ENCODE peak calls at places on chromosome 2, in ten cellular contexts. One of them, this sample, is unnamed.

GRCh38 chr2:18232731-18233438 is 327.6 kb downstream of the RDH14 start:
- DNase-seq in psoas muscle: no peak
- DNase-seq in transverse colon: no peak
- DNase-seq in endodermal cell: no peak
- DNase-seq in brain microvascular endothelial cell: peak; percentile 16
- DNase-seq in foreskin fibroblast: peak; percentile 15
- DNase-seq in right cardiac atrium: no peak
- DNase-seq in kidney epithelial cell: peak; percentile 12
- DNase-seq in neural progenitor cell: no peak
- DNase-seq in CD8-positive, alpha-beta memory T cell: no peak
- DNase-seq in this sample: peak; percentile 39

GRCh38 chr2:191202881-191203397 is 42.3 kb upstream of the MYO1B start:
- DNase-seq in psoas muscle: peak; percentile 21
- DNase-seq in transverse colon: peak; percentile 19
- DNase-seq in endodermal cell: no peak
- DNase-seq in brain microvascular endothelial cell: no peak
- DNase-seq in foreskin fibroblast: peak; percentile 71
- DNase-seq in right cardiac atrium: no peak
- DNase-seq in kidney epithelial cell: no peak
- DNase-seq in neural progenitor cell: no peak
- DNase-seq in CD8-positive, alpha-beta memory T cell: peak; percentile 18
- DNase-seq in this sample: peak; percentile 71

GRCh38 chr2:191041418-191042161 is 27.6 kb upstream of the STAT1 start:
- DNase-seq in psoas muscle: no peak
- DNase-seq in transverse colon: peak; percentile 33
- DNase-seq in endodermal cell: peak; percentile 86
- DNase-seq in brain microvascular endothelial cell: peak; percentile 24
- DNase-seq in foreskin fibroblast: peak; percentile 56
- DNase-seq in right cardiac atrium: no peak
- DNase-seq in kidney epithelial cell: no peak
- DNase-seq in neural progenitor cell: no peak
- DNase-seq in CD8-positive, alpha-beta memory T cell: no peak
- DNase-seq in this sample: peak; percentile 56

GRCh38 chr2:2328847-2329246 is 2.2 kb downstream of the MYT1L start:
- DNase-seq in psoas muscle: no peak
- DNase-seq in transverse colon: no peak
- DNase-seq in endodermal cell: peak; percentile 91
- DNase-seq in brain microvascular endothelial cell: peak; percentile 11
- DNase-seq in foreskin fibroblast: no peak
- DNase-seq in right cardiac atrium: no peak
- DNase-seq in kidney epithelial cell: no peak
- DNase-seq in neural progenitor cell: peak; percentile 91
- DNase-seq in CD8-positive, alpha-beta memory T cell: no peak
- DNase-seq in this sample: peak; percentile 6

GRCh38 chr2:227759411-227760113 is 13.9 kb downstream of the SCYGR8 start:
- DNase-seq in psoas muscle: no peak
- DNase-seq in transverse colon: no peak
- DNase-seq in endodermal cell: peak; percentile 71
- DNase-seq in brain microvascular endothelial cell: no peak
- DNase-seq in foreskin fibroblast: no peak
- DNase-seq in right cardiac atrium: no peak
- DNase-seq in kidney epithelial cell: peak; percentile 86
- DNase-seq in neural progenitor cell: peak; percentile 29
- DNase-seq in CD8-positive, alpha-beta memory T cell: no peak
- DNase-seq in this sample: peak; percentile 91

GRCh38 chr2:101745711-101746694 is 48.5 kb downstream of the MAP4K4 start:
- DNase-seq in psoas muscle: no peak
- DNase-seq in transverse colon: no peak
- DNase-seq in endodermal cell: no peak
- DNase-seq in brain microvascular endothelial cell: peak; percentile 71
- DNase-seq in foreskin fibroblast: peak; percentile 61
- DNase-seq in right cardiac atrium: no peak
- DNase-seq in kidney epithelial cell: no peak
- DNase-seq in neural progenitor cell: no peak
- DNase-seq in CD8-positive, alpha-beta memory T cell: no peak
- DNase-seq in this sample: peak; percentile 73

GRCh38 chr2:30683240-30683956 is 123.8 kb downstream of the CAPN13 start:
- DNase-seq in psoas muscle: no peak
- DNase-seq in transverse colon: no peak
- DNase-seq in endodermal cell: no peak
- DNase-seq in brain microvascular endothelial cell: no peak
- DNase-seq in foreskin fibroblast: no peak
- DNase-seq in right cardiac atrium: no peak
- DNase-seq in kidney epithelial cell: no peak
- DNase-seq in neural progenitor cell: no peak
- DNase-seq in CD8-positive, alpha-beta memory T cell: no peak
- DNase-seq in this sample: peak; percentile 11

GRCh38 chr2:35846-36245 is 10.5 kb downstream of the FAM110C start:
- DNase-seq in psoas muscle: no peak
- DNase-seq in transverse colon: peak; percentile 79
- DNase-seq in endodermal cell: no peak
- DNase-seq in brain microvascular endothelial cell: no peak
- DNase-seq in foreskin fibroblast: no peak
- DNase-seq in right cardiac atrium: no peak
- DNase-seq in kidney epithelial cell: no peak
- DNase-seq in neural progenitor cell: no peak
- DNase-seq in CD8-positive, alpha-beta memory T cell: no peak
- DNase-seq in this sample: peak; percentile 71

GRCh38 chr2:37786153-37786809 is 114.8 kb upstream of the CDC42EP3 start:
- DNase-seq in psoas muscle: no peak
- DNase-seq in transverse colon: no peak
- DNase-seq in endodermal cell: no peak
- DNase-seq in brain microvascular endothelial cell: no peak
- DNase-seq in foreskin fibroblast: no peak
- DNase-seq in right cardiac atrium: no peak
- DNase-seq in kidney epithelial cell: no peak
- DNase-seq in neural progenitor cell: no peak
- DNase-seq in CD8-positive, alpha-beta memory T cell: no peak
- DNase-seq in this sample: peak; percentile 22

GRCh38 chr2:236663671-236664101 is 94.1 kb downstream of the ACKR3 start:
- DNase-seq in psoas muscle: peak; percentile 78
- DNase-seq in transverse colon: no peak
- DNase-seq in endodermal cell: no peak
- DNase-seq in brain microvascular endothelial cell: peak; percentile 43
- DNase-seq in foreskin fibroblast: peak; percentile 66
- DNase-seq in right cardiac atrium: peak; percentile 81
- DNase-seq in kidney epithelial cell: no peak
- DNase-seq in neural progenitor cell: no peak
- DNase-seq in CD8-positive, alpha-beta memory T cell: no peak
- DNase-seq in this sample: peak; percentile 82

GRCh38 chr2:48715042-48715899 is 40.3 kb downstream of the LHCGR start:
- DNase-seq in psoas muscle: peak; percentile 18
- DNase-seq in transverse colon: peak; percentile 86
- DNase-seq in endodermal cell: no peak
- DNase-seq in brain microvascular endothelial cell: no peak
- DNase-seq in foreskin fibroblast: no peak
- DNase-seq in right cardiac atrium: peak; percentile 72
- DNase-seq in kidney epithelial cell: peak; percentile 29
- DNase-seq in neural progenitor cell: no peak
- DNase-seq in CD8-positive, alpha-beta memory T cell: no peak
- DNase-seq in this sample: peak; percentile 93

GRCh38 chr2:10433264-10433947 is 14.7 kb downstream of the ODC1 start:
- DNase-seq in psoas muscle: no peak
- DNase-seq in transverse colon: no peak
- DNase-seq in endodermal cell: no peak
- DNase-seq in brain microvascular endothelial cell: no peak
- DNase-seq in foreskin fibroblast: no peak
- DNase-seq in right cardiac atrium: no peak
- DNase-seq in kidney epithelial cell: no peak
- DNase-seq in neural progenitor cell: no peak
- DNase-seq in CD8-positive, alpha-beta memory T cell: no peak
- DNase-seq in this sample: no peak

GRCh38 chr2:69724540-69725159 is 17.3 kb upstream of the ANXA4 start:
- DNase-seq in psoas muscle: peak; percentile 82
- DNase-seq in transverse colon: peak; percentile 89
- DNase-seq in endodermal cell: peak; percentile 97
- DNase-seq in brain microvascular endothelial cell: peak; percentile 75
- DNase-seq in foreskin fibroblast: peak; percentile 63
- DNase-seq in right cardiac atrium: peak; percentile 95
- DNase-seq in kidney epithelial cell: no peak
- DNase-seq in neural progenitor cell: peak; percentile 90
- DNase-seq in CD8-positive, alpha-beta memory T cell: peak; percentile 77
- DNase-seq in this sample: peak; percentile 79
- H3K4me3 ChIP-seq in psoas muscle: peak overlapping the region; percentile 45
- H3K4me3 ChIP-seq in transverse colon: peak overlapping the region; percentile 37
- H3K4me3 ChIP-seq in endodermal cell: peak overlapping the region; percentile 66
- H3K4me3 ChIP-seq in brain microvascular endothelial cell: peak overlapping the region; percentile 30
- H3K4me3 ChIP-seq in foreskin fibroblast: peak overlapping the region; percentile 27
- H3K4me3 ChIP-seq in right cardiac atrium: peak overlapping the region; percentile 44
- H3K4me3 ChIP-seq in kidney epithelial cell: peak overlapping the region; percentile 3
- H3K4me3 ChIP-seq in neural progenitor cell: peak overlapping the region; percentile 37
- H3K4me3 ChIP-seq in CD8-positive, alpha-beta memory T cell: peak overlapping the region; percentile 38
- H3K4me3 ChIP-seq in this sample: no peak overlapping the region

DNA sequence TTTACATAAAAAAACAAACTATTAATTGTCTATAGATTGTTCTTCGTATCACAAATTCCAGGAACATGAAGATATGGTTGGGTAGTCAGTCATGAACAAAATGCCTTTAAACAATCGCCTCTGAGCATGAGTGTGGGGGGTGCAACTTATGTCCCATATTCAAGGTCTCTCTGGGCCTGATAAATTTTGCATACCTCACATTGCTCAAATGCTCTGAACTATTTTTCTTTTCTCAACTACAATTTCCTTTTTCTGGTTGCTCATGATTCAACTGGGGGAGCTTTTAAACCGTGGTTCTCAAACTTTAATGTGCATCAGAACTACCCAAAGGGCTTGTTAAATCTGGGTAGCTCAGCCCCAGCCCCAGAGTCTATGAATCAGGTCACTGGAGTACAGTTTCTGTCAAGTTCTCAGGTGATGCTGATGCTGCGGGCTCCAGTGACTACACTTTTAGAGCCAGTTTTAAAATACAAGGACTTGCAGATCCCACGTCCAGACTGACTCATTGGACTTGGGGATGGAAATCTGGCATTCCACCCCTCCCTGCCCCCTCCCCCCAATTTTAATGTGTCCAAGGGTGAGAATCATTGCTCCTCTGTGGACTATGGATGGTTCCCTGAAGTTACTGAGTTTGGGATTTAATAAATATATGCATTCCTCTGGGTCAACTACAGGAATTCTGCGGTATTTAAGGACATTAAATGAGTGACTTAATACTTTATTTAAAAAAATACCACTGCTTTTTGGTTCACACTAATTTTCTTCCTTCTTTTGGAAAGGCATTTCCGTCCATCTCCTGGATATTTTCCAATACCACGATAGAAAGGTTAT is 1.5 kb upstream of the GPD2 start:
- DNase-seq in psoas muscle: no peak
- DNase-seq in transverse colon: no peak
- DNase-seq in endodermal cell: no peak
- DNase-seq in brain microvascular endothelial cell: peak; percentile 51
- DNase-seq in foreskin fibroblast: no peak
- DNase-seq in right cardiac atrium: no peak
- DNase-seq in kidney epithelial cell: no peak
- DNase-seq in neural progenitor cell: peak; percentile 2
- DNase-seq in CD8-positive, alpha-beta memory T cell: no peak
- DNase-seq in this sample: peak; percentile 29
- H3K4me3 ChIP-seq in psoas muscle: peak overlapping the region; percentile 86
- H3K4me3 ChIP-seq in transverse colon: peak overlapping the region; percentile 79
- H3K4me3 ChIP-seq in endodermal cell: peak overlapping the region; percentile 84
- H3K4me3 ChIP-seq in brain microvascular endothelial cell: no peak overlapping the region
- H3K4me3 ChIP-seq in foreskin fibroblast: no peak overlapping the region
- H3K4me3 ChIP-seq in right cardiac atrium: peak overlapping the region; percentile 75
- H3K4me3 ChIP-seq in kidney epithelial cell: no peak overlapping the region
- H3K4me3 ChIP-seq in neural progenitor cell: peak overlapping the region; percentile 50
- H3K4me3 ChIP-seq in CD8-positive, alpha-beta memory T cell: no peak overlapping the region
- H3K4me3 ChIP-seq in this sample: no peak overlapping the region

GRCh38 chr2:172298009-172298408 is 129.4 kb upstream of the ITGA6 start:
- DNase-seq in psoas muscle: no peak
- DNase-seq in transverse colon: no peak
- DNase-seq in endodermal cell: no peak
- DNase-seq in brain microvascular endothelial cell: no peak
- DNase-seq in foreskin fibroblast: no peak
- DNase-seq in right cardiac atrium: no peak
- DNase-seq in kidney epithelial cell: no peak
- DNase-seq in neural progenitor cell: no peak
- DNase-seq in CD8-positive, alpha-beta memory T cell: no peak
- DNase-seq in this sample: no peak

GRCh38 chr2:172296267-172297046 is 130.9 kb upstream of the ITGA6 start:
- DNase-seq in psoas muscle: no peak
- DNase-seq in transverse colon: no peak
- DNase-seq in endodermal cell: peak; percentile 47
- DNase-seq in brain microvascular endothelial cell: no peak
- DNase-seq in foreskin fibroblast: no peak
- DNase-seq in right cardiac atrium: no peak
- DNase-seq in kidney epithelial cell: no peak
- DNase-seq in neural progenitor cell: no peak
- DNase-seq in CD8-positive, alpha-beta memory T cell: no peak
- DNase-seq in this sample: peak; percentile 74

GRCh38 chr2:172295677-172296076 is 131.7 kb upstream of the ITGA6 start:
- DNase-seq in psoas muscle: no peak
- DNase-seq in transverse colon: no peak
- DNase-seq in endodermal cell: no peak
- DNase-seq in brain microvascular endothelial cell: no peak
- DNase-seq in foreskin fibroblast: no peak
- DNase-seq in right cardiac atrium: no peak
- DNase-seq in kidney epithelial cell: no peak
- DNase-seq in neural progenitor cell: no peak
- DNase-seq in CD8-positive, alpha-beta memory T cell: no peak
- DNase-seq in this sample: no peak

GRCh38 chr2:172299741-172300140 is 127.6 kb upstream of the ITGA6 start:
- DNase-seq in psoas muscle: no peak
- DNase-seq in transverse colon: peak; percentile 66
- DNase-seq in endodermal cell: no peak
- DNase-seq in brain microvascular endothelial cell: peak; percentile 33
- DNase-seq in foreskin fibroblast: no peak
- DNase-seq in right cardiac atrium: peak; percentile 42
- DNase-seq in kidney epithelial cell: no peak
- DNase-seq in neural progenitor cell: no peak
- DNase-seq in CD8-positive, alpha-beta memory T cell: no peak
- DNase-seq in this sample: peak; percentile 90

DNA sequence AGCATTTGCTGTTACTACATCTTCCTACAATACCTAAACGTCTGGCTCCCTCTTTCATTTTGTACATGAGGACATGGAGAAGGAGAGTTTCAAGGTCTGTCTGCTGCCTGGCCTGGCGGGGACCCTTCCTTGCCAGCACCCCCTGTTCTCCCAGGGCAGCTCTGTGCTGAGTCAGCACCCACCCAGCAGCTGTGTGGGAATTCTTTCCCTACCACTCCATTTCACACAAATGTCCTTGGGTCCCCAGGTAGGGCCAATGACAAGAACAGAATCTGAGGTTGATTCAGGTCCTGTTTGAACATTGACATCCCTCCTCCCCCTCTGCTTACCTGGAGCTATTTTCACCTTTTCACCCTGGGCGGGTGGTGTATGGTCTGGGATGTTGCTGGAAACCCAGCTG is 129.9 kb upstream of the ITGA6 start:
- DNase-seq in psoas muscle: no peak
- DNase-seq in transverse colon: no peak
- DNase-seq in endodermal cell: no peak
- DNase-seq in brain microvascular endothelial cell: no peak
- DNase-seq in foreskin fibroblast: no peak
- DNase-seq in right cardiac atrium: no peak
- DNase-seq in kidney epithelial cell: no peak
- DNase-seq in neural progenitor cell: no peak
- DNase-seq in CD8-positive, alpha-beta memory T cell: no peak
- DNase-seq in this sample: no peak
- H3K4me3 ChIP-seq in psoas muscle: no peak overlapping the region
- H3K4me3 ChIP-seq in transverse colon: no peak overlapping the region
- H3K4me3 ChIP-seq in endodermal cell: no peak overlapping the region
- H3K4me3 ChIP-seq in brain microvascular endothelial cell: no peak overlapping the region
- H3K4me3 ChIP-seq in foreskin fibroblast: no peak overlapping the region
- H3K4me3 ChIP-seq in right cardiac atrium: no peak overlapping the region
- H3K4me3 ChIP-seq in kidney epithelial cell: no peak overlapping the region
- H3K4me3 ChIP-seq in neural progenitor cell: no peak overlapping the region
- H3K4me3 ChIP-seq in CD8-positive, alpha-beta memory T cell: no peak overlapping the region
- H3K4me3 ChIP-seq in this sample: no peak overlapping the region

GRCh38 chr2:106885326-106885725 is 641 bp downstream of the ST6GAL2 start:
- DNase-seq in psoas muscle: no peak
- DNase-seq in transverse colon: no peak
- DNase-seq in endodermal cell: peak; percentile 53
- DNase-seq in brain microvascular endothelial cell: peak; percentile 59
- DNase-seq in foreskin fibroblast: no peak
- DNase-seq in right cardiac atrium: no peak
- DNase-seq in kidney epithelial cell: no peak
- DNase-seq in neural progenitor cell: peak; percentile 63
- DNase-seq in CD8-positive, alpha-beta memory T cell: no peak
- DNase-seq in this sample: no peak
- H3K4me3 ChIP-seq in psoas muscle: peak overlapping the region; percentile 61
- H3K4me3 ChIP-seq in transverse colon: peak overlapping the region; percentile 50
- H3K4me3 ChIP-seq in endodermal cell: peak overlapping the region; percentile 85
- H3K4me3 ChIP-seq in brain microvascular endothelial cell: peak overlapping the region; percentile 88
- H3K4me3 ChIP-seq in foreskin fibroblast: no peak overlapping the region
- H3K4me3 ChIP-seq in right cardiac atrium: peak overlapping the region; percentile 61
- H3K4me3 ChIP-seq in kidney epithelial cell: peak overlapping the region; percentile 53
- H3K4me3 ChIP-seq in neural progenitor cell: peak overlapping the region; percentile 86
- H3K4me3 ChIP-seq in CD8-positive, alpha-beta memory T cell: no peak overlapping the region
- H3K4me3 ChIP-seq in this sample: no peak overlapping the region